ENCODE peak calls at places on chromosomes 12 and 14, in four cellular contexts. S is Peyer's patch, N is left lung, O is aorta. R is an unnamed sample. For H3K9me3, the result is how much of the 10 kb centered on the place peaks cover.

GRCh38 chr14:71478542-71478941 is 453.7 kb upstream of the RGS6 start:
- DNase-seq in S (no peak), N (no peak), O (no peak), R (no peak)

GRCh38 chr14:56117765-56118610 is at the start of gene PELI2:
- DNase-seq in S (peak), N (peak), O (peak), R (peak)

GRCh38 chr12:85155791-85156190 is 119.6 kb downstream of the LRRIQ1 start:
- DNase-seq in S (no peak), N (no peak), O (no peak), R (no peak)

GRCh38 chr14:52596861-52597260 is 44.2 kb downstream of the GPR137C start:
- DNase-seq in S (no peak), N (no peak), O (no peak), R (no peak)

GRCh38 chr14:20429801-20430669 is 5.9 kb downstream of the KLHL33 start:
- DNase-seq in S (no peak), N (no peak), O (no peak), R (no peak)

GRCh38 chr14:99360774-99361595 is 89.0 kb upstream of the BCL11B start:
- DNase-seq in S (no peak), N (no peak), O (no peak), R (no peak)

GRCh38 chr12:84502907-84503787 is 409.5 kb downstream of the SLC6A15 start:
- DNase-seq in S (no peak), N (no peak), O (no peak), R (no peak)

GRCh38 chr12:110307372-110307771 is 26.3 kb downstream of the ATP2A2 start:
- DNase-seq in S (no peak), N (no peak), O (no peak), R (no peak)

GRCh38 chr12:79983492-79983891 is 48.6 kb upstream of the PPP1R12A start:
- DNase-seq in S (no peak), N (no peak), O (no peak), R (no peak)

GRCh38 chr12:94145231-94145979 is 3.0 kb upstream of the PLXNC1 start:
- DNase-seq in S (no peak), N (no peak), O (no peak), R (no peak)

GRCh38 chr12:39235990-39236767 is 206.7 kb downstream of the KIF21A start:
- DNase-seq in S (no peak), N (no peak), O (no peak), R (no peak)

GRCh38 chr12:3081886-3082285 is 4.7 kb downstream of the TSPAN9 start:
- DNase-seq in S (no peak), N (no peak), O (no peak), R (no peak)

GRCh38 chr14:103882503-103883262 is 35.3 kb upstream of the PPP1R13B start:
- DNase-seq in S (no peak), N (no peak), O (no peak), R (no peak)

GRCh38 chr12:91582799-91583198 is 400.2 kb upstream of the DCN start:
- DNase-seq in S (no peak), N (no peak), O (no peak), R (no peak)

GRCh38 chr14:21300892-21301291 is 21.0 kb downstream of the RPGRIP1 start:
- DNase-seq in S (peak), N (peak), O (no peak), R (no peak)

GRCh38 chr14:68637106-68638021 is 155.5 kb downstream of the ZFP36L1 start:
- DNase-seq in S (no peak), N (no peak), O (no peak), R (peak)

GRCh38 chr14:104724407-104724980 is 465 bp downstream of the ADSS1 start:
- DNase-seq in S (peak), N (no peak), O (peak), R (no peak)

DNA sequence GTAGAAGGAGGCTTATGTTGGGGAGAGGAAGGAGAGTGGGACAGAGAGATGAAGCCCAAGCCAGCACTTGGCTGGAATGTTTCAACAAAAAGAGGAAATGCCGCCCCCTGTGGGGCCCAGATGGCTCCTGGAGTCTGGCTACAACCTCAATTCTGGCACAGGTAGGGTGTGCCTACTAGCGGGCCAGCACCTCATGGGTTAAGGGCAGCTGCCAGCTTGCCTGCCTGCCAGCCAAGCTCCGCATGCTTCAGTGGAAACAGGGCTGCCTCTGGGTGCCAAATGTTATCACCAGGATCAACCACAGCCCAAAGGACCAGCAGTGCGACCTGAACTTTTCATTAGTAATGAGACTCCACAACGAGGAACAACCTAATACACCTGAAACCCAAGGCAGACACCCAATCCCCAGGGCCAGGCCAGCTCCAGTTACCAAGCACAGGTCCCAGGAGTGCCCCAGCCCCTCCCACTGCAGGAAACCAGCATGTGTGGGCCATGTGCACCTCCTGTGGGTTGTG is 11.3 kb downstream of the RAB15 start:
- DNase-seq in S (no peak), N (no peak), O (no peak), R (peak)
- H3K27ac ChIP-seq in S (no peak), N (no peak), O (no peak), R (peak)

GRCh38 chr12:38113991-38114390 is 202.6 kb upstream of the ALG10B start:
- DNase-seq in S (no peak), N (no peak), O (no peak), R (no peak)
- H3K9me3 ChIP-seq in S (under half), N (under half), O (under half), R (under half)

GRCh38 chr14:74706101-74706500 is 6.8 kb downstream of the AREL1 start:
- DNase-seq in S (no peak), N (no peak), O (no peak), R (no peak)

GRCh38 chr14:74703043-74703442 is 9.8 kb downstream of the AREL1 start:
- DNase-seq in S (no peak), N (no peak), O (no peak), R (no peak)

GRCh38 chr14:74702293-74702692 is 10.6 kb downstream of the AREL1 start:
- DNase-seq in S (no peak), N (no peak), O (no peak), R (no peak)

GRCh38 chr14:74705607-74706006 is 7.3 kb downstream of the AREL1 start:
- DNase-seq in S (no peak), N (no peak), O (no peak), R (no peak)

GRCh38 chr14:74704656-74705055 is 8.2 kb downstream of the AREL1 start:
- DNase-seq in S (no peak), N (no peak), O (no peak), R (no peak)
- H3K4me3 ChIP-seq in S (no peak), N (no peak), O (no peak), R (no peak)

GRCh38 chr12:47707355-47707754 is 1.5 kb upstream of the RPAP3 start:
- DNase-seq in S (no peak), N (no peak), O (no peak), R (no peak)

GRCh38 chr12:47710283-47710682 is 4.5 kb upstream of the RPAP3 start:
- DNase-seq in S (no peak), N (no peak), O (no peak), R (no peak)

GRCh38 chr12:47709277-47710048 is 3.6 kb upstream of the RPAP3 start:
- DNase-seq in S (no peak), N (no peak), O (no peak), R (no peak)

GRCh38 chr12:47705571-47706425 is at the start of gene RPAP3:
- DNase-seq in S (peak), N (peak), O (peak), R (peak)

GRCh38 chr12:47707905-47708543 is 2.2 kb upstream of the RPAP3 start:
- DNase-seq in S (no peak), N (no peak), O (no peak), R (no peak)
- H3K27ac ChIP-seq in S (no peak), N (peak), O (no peak), R (no peak)

DNA sequence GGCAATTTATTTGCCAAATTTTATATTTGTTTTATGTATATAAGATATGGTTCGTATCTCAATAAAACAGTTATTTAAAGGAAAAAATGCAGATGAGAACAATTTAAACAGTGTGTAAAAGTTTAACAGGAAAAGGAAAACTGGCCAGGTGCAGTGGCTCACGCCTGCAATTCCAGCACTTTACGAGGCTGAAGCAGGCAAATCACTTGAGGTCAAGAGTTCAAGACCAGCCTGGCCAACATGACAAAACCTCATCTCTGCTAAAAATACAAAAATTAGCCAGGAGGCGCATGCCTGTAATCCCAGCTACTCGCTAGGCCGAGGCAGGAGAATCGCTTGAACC is 22.3 kb downstream of the G2E3 start:
- DNase-seq in S (no peak), N (no peak), O (no peak), R (no peak)
- H3K9me3 ChIP-seq in S (under half), N (under half), O (under half), R (under half)

GRCh38 chr12:81520064-81520945 is 238.8 kb downstream of the PPFIA2 start:
- DNase-seq in S (no peak), N (no peak), O (no peak), R (no peak)
- H3K4me3 ChIP-seq in S (peak), N (peak), O (no peak), R (peak)

GRCh38 chr14:55028476-55028875 is 1.4 kb downstream of the SOCS4 start:
- DNase-seq in S (no peak), N (no peak), O (no peak), R (no peak)
- H3K27ac ChIP-seq in S (no peak), N (no peak), O (no peak), R (no peak)

DNA sequence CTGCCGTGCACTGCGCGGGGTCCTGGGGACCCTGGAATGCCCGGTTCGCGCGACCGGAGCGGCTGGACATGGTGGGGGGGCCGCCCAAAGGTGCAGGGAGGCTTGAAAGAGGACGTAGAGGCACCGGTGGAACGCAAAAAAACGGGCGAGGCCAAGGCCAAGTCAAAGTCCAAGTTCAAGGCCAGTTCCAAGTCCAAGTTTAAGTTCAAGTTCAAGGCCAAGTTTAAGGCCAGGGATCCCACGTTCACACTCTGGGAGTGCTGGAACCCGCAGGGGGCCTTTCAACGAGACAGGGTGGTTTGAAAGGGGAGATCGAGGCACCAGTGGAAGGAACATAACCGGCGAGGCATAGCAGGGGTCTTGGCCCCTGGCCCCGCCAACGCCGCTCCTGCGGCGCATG is 317.6 kb downstream of the ALG10 start:
- DNase-seq in S (no peak), N (no peak), O (no peak), R (no peak)
- H3K9me3 ChIP-seq in S (under half), N (half or more), O (under half), R (half or more)

DNA sequence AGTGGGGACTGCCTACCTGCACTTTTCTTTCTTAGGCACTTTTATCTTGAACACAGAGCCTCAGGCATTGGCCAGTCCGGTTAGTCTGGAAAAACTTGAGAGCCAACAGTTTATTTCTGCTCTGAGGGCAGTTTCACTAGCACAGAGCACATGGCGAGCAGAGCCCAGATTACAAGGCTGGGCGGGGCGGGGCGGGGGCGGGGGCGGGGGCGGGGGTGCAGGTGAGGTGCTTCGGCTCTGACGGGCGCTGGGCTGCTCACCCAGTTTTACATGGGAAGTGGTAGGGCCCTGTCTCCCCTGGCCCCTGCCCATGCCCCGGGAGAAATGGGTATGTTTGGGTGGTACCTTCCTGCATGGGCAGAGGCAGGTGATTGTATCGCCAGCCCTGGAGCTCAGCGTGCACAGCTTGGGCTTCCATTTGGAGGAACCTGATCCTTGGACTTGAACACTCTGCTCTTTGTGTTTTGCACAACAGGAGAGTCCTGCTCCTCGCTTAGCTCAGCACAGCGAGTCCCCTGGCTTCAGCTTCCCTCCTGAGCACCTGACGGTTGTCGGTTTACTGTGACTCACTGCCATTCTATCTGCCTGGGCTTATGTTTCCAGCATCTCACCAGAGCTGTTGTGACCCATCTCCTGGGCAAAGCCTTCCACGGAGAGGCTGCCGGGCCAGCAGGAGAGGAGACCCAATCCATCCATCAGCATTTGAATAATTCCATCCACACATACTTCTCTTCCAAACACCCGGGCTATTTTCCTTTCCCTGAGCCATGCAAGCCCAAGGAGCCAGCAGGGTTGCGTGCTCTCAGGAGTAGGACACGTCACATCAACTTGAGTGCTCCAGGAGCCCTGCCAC is 108.5 kb downstream of the ARF6 start:
- DNase-seq in S (peak), N (no peak), O (peak), R (peak)
- H3K4me3 ChIP-seq in S (peak), N (peak), O (no peak), R (peak)

R was measured in breast epithelium.